ENCODE peak calls at places on chromosomes 4 and X, in four cellular contexts. A, Z, U and M are unnamed samples. For H3K4me1 and H3K9me3, the result is how much of the 10 kb centered on the place peaks cover.

GRCh38 chrX:8879750-8880149 is 78.6 kb upstream of the FAM9A start:
- DNase-seq in A (peak), Z (peak), U (no peak), M (peak)

GRCh38 chr4:116217781-116218180 is 867.6 kb downstream of the TRAM1L1 start:
- DNase-seq in A (peak), Z (no peak), U (no peak), M (no peak)

GRCh38 chrX:100072286-100072685 is 337.8 kb downstream of the PCDH19 start:
- DNase-seq in A (no peak), Z (no peak), U (no peak), M (no peak)

GRCh38 chr4:47784222-47784621 is 53.6 kb downstream of the CORIN start:
- DNase-seq in A (peak), Z (no peak), U (no peak), M (no peak)

GRCh38 chr4:135552131-135552530 is 1350.5 kb upstream of the PABPC4L start:
- DNase-seq in A (no peak), Z (no peak), U (no peak), M (no peak)

GRCh38 chr4:32847466-32847865 is 2127.3 kb downstream of the PCDH7 start:
- DNase-seq in A (no peak), Z (no peak), U (no peak), M (no peak)

GRCh38 chr4:159046683-159047082 is 56.2 kb upstream of the RAPGEF2 start:
- DNase-seq in A (no peak), Z (no peak), U (no peak), M (no peak)

GRCh38 chr4:148776944-148777343 is 334.7 kb upstream of the NR3C2 start:
- DNase-seq in A (no peak), Z (no peak), U (no peak), M (no peak)

GRCh38 chr4:139278956-139279722 is 886 bp downstream of the MGARP start:
- DNase-seq in A (peak), Z (no peak), U (no peak), M (no peak)

GRCh38 chrX:20515841-20516461 is 249.2 kb upstream of the RPS6KA3 start:
- DNase-seq in A (peak), Z (peak), U (no peak), M (no peak)

GRCh38 chr4:182126096-182126495 is 117.1 kb upstream of the TENM3 start:
- DNase-seq in A (no peak), Z (no peak), U (no peak), M (no peak)

GRCh38 chr4:136012250-136012649 is 1520.0 kb downstream of the PCDH18 start:
- DNase-seq in A (no peak), Z (no peak), U (no peak), M (no peak)

GRCh38 chrX:140360284-140360683 is 144.6 kb downstream of the SOX3 start:
- DNase-seq in A (no peak), Z (no peak), U (no peak), M (no peak)

GRCh38 chr4:64407000-64407399 is 2.2 kb downstream of the TECRL start:
- DNase-seq in A (no peak), Z (no peak), U (no peak), M (no peak)

GRCh38 chr4:95095352-95095974 is 337.7 kb downstream of the BMPR1B start:
- DNase-seq in A (peak), Z (no peak), U (no peak), M (no peak)

GRCh38 chrX:153902388-153902787 is 2.1 kb upstream of the AVPR2 start:
- DNase-seq in A (peak), Z (no peak), U (no peak), M (no peak)

GRCh38 chrX:4850312-4850711 is 1136.9 kb upstream of the PRKX start:
- DNase-seq in A (no peak), Z (no peak), U (no peak), M (no peak)

GRCh38 chrX:65463550-65463949 is 71.0 kb downstream of the LAS1L start:
- DNase-seq in A (no peak), Z (no peak), U (no peak), M (no peak)

GRCh38 chrX:24890677-24891076 is 125.1 kb downstream of the ARX start:
- DNase-seq in A (no peak), Z (no peak), U (no peak), M (no peak)

GRCh38 chrX:113384628-113385027 is 544.0 kb upstream of the AMOT start:
- DNase-seq in A (peak), Z (no peak), U (no peak), M (peak)

GRCh38 chr4:186727977-186728519 is 4.4 kb upstream of the FAT1 start:
- DNase-seq in A (no peak), Z (no peak), U (no peak), M (no peak)

GRCh38 chrX:115679460-115679859 is 118.5 kb downstream of the PLS3 start:
- DNase-seq in A (peak), Z (peak), U (no peak), M (no peak)

GRCh38 chr4:38400946-38401345 is 263.1 kb upstream of the KLF3 start:
- DNase-seq in A (no peak), Z (no peak), U (no peak), M (no peak)

GRCh38 chr4:139633661-139634060 is 32.0 kb upstream of the MGST2 start:
- DNase-seq in A (peak), Z (peak), U (no peak), M (peak)

GRCh38 chr4:124097447-124097846 is 615.1 kb downstream of the ANKRD50 start:
- DNase-seq in A (peak), Z (no peak), U (no peak), M (no peak)

GRCh38 chrX:120419465-120419864 is 49.6 kb downstream of the LAMP2 start:
- DNase-seq in A (no peak), Z (no peak), U (no peak), M (no peak)

GRCh38 chr4:89110986-89111832 is at the start of gene TIGD2:
- DNase-seq in A (peak), Z (peak), U (peak), M (peak)
- TF ChIP-seq POLR2A in A (peak), Z (peak), U (peak), M (peak)

DNA sequence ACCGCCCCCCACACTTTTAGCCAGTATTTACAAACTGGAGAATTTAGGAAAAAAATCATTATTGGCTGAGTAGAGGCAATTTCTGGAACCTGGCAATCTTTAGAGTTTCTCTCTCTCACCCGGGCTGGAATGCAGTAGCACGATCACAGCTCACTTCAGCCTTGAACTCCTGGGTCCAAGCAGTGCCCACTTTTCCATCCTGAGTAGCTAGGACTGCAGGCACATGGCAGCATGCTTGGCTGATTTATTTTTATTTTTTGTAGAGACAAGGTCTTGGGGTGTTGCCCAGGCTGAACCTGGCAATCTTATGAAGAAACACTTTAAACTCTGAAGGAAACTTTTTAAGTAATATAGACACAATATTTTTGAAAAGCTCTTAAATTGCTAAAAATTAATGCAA is 120.1 kb downstream of the AFF1 start:
- DNase-seq in A (no peak), Z (no peak), U (no peak), M (peak)
- H3K4me1 ChIP-seq in A (under half), Z (under half), U (under half), M (half or more)

GRCh38 chr4:105822061-105822460 is 73.2 kb upstream of the NPNT start:
- DNase-seq in A (no peak), Z (no peak), U (no peak), M (no peak)
- H3K9me3 ChIP-seq in A (under half), Z (under half), U (under half), M (under half)

DNA sequence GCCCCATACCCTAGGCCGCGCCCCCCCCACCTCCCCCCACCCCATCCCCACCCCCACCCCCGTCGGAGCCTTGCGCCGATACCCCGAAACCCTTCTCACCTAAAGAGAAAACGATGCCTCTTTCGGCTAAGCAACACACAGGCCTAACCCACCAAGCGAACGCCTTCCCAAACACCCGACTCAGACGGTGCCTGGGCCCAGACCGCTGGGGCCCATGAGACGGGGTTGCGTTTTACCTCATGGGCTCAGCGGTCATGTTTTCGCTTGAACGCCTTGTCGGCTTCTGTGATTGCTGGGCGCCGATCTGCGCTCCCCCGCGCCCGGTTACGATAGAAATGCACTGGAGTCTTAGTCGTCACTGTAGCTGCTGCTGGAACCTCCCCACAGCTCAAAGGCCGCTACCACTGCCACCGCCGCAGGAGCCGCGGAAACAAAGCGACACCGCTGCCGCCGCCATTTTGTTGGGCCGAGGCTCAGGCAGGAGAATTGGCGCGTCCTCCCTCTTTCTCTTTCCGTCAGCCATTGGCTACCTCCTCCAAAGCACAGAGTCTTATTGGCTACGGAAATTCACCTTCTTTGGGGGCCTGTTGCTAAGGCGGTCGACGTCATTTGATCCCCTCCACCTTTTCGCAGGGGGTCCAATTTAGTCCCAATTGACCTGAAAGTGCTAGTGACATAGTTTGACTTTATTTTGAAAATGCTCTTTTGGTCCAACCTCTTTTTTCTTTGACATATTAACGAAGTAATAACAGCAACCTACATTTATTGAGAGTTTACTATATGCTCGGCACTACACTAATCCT is at the start of gene ATRX:
- DNase-seq in A (peak), Z (peak), U (peak), M (peak)
- TF ChIP-seq POLR2A in A (peak), Z (peak), U (peak), M (peak)

DNA sequence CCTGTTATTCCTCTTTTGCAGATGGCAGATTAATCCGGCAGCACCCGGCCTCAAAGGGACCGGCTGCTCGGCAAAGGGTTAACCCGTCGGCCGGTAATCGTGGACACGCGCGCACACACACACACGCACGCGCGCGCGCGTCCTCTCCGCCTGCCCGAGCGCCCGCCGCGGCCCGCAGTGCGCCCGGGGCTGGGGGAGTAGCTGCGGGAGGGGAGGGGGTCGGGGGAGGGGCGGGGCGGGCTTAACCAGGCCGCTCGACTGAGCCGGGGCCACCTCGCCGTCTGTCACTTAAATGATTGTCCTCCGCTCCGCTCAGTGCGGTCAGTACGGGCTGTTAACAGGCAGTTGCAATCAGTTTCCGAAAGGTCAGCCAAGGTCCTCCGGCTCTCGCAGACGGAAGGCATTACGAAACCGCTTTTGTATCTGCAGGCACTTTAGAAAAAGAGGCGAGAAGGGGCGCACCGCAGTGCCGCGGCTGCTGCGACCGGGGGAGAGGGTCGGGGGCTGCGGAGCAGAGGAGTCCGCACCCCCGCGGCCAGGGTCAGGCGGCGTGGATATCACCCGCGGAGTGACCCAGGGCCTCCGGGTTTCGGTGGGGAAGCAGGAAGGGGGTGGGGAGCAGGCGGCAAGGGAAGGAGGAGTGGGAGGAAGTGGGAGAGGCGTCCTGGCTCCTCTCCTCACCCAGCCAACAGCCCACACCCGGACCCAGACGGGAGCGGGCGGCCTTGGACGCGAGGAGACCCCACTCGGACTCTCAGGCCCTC is 57.3 kb upstream of the BCOR start:
- DNase-seq in A (peak), Z (peak), U (no peak), M (peak)
- H3K4me1 ChIP-seq in A (under half), Z (under half), U (under half), M (under half)

GRCh38 chrX:74853255-74853654 is 72.0 kb downstream of the NEXMIF start:
- DNase-seq in A (no peak), Z (no peak), U (no peak), M (no peak)
- H3K9me3 ChIP-seq in A (under half), Z (under half), U (under half), M (under half)

GRCh38 chrX:12791253-12792228 is at the start of gene PRPS2:
- DNase-seq in A (peak), Z (peak), U (peak), M (peak)
- TF ChIP-seq POLR2A in A (no peak), Z (peak), U (peak), M (no peak)

DNA sequence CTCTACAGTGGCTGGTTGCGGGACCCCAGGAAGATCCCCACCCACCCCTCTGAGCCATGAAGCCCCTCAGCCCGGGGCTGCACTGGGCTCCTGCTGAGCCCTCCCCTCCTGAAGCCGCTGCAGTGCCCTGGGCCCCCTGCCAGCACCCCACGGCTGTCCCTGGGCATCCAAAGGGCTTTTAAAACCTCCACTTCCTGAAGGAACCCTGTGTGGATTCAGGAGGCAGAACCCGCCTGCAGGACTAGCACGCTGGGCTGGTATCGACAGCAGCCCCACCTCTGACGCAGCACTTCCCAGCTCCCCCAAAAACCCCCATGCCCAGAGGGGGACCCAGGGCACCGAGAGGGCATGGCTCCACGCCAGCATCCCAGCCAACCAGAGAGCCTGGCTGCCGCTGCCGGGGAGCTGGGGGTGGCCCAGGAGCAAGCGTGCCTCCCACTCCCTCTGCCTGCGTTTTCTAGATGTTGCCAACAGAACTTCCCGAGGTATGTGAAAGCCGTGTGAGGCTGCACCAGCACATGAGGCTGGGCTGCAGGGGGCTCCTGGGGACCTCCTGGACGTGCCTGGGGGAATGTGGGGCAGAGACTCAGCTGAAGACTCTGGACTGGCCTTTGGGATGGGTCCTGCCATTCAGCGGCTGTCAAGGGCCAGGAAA is 6.3 kb downstream of the MXD4 start:
- DNase-seq in A (no peak), Z (no peak), U (peak), M (peak)
- H3K4me1 ChIP-seq in A (under half), Z (under half), U (under half), M (under half)